ENCODE peak calls at places on chromosome 15, in seven cellular contexts. B is mesendoderm; Z is GM12878; D is cardiac fibroblast; T is effector memory CD4-positive, alpha-beta T cell; R is PC-3; L is kidney epithelial cell. A is an unnamed sample.

GRCh38 chr15:50880221-50880620 is 28.3 kb upstream of the AP4E1 start:
- DNase-seq in B (no peak), Z (no peak), D (no peak), T (no peak), R (no peak), L (no peak), A (no peak)

GRCh38 chr15:27704939-27705514 is 394.1 kb downstream of the OCA2 start:
- DNase-seq in B (no peak), Z (no peak), D (no peak), T (no peak), R (no peak), L (no peak), A (no peak)

GRCh38 chr15:58043192-58043903 is 22.2 kb downstream of the ALDH1A2 start:
- DNase-seq in B (peak), Z (no peak), D (peak), T (no peak), R (peak), L (no peak), A (peak)

GRCh38 chr15:96261575-96262034 is 68.9 kb upstream of the NR2F2 start:
- DNase-seq in B (no peak), Z (peak), D (no peak), T (no peak), R (no peak), L (no peak), A (no peak)

GRCh38 chr15:32796856-32797255 is 79.1 kb downstream of the GREM1 start:
- DNase-seq in B (no peak), Z (no peak), D (no peak), T (no peak), R (no peak), L (no peak), A (no peak)

GRCh38 chr15:75195766-75196241 is 5.9 kb upstream of the C15orf39 start:
- DNase-seq in B (no peak), Z (no peak), D (no peak), T (no peak), R (no peak), L (no peak), A (no peak)

GRCh38 chr15:43132830-43133428 is 457 bp upstream of the TMEM62 start:
- DNase-seq in B (no peak), Z (no peak), D (no peak), T (no peak), R (no peak), L (no peak), A (no peak)

GRCh38 chr15:72685925-72686794 is at the start of the genes BBS4 and HIGD2B:
- DNase-seq in B (peak), Z (peak), D (peak), T (peak), R (peak), L (peak), A (peak)

GRCh38 chr15:32677238-32677750 is 35.8 kb downstream of the SCG5 start:
- DNase-seq in B (no peak), Z (no peak), D (peak), T (no peak), R (no peak), L (no peak), A (peak)

GRCh38 chr15:78149805-78150751 is 916 bp downstream of the IDH3A start:
- DNase-seq in B (peak), Z (no peak), D (peak), T (no peak), R (peak), L (no peak), A (no peak)

GRCh38 chr15:99386429-99386828 is 135.1 kb downstream of the LRRC28 start:
- DNase-seq in B (no peak), Z (no peak), D (no peak), T (no peak), R (no peak), L (no peak), A (no peak)

DNA sequence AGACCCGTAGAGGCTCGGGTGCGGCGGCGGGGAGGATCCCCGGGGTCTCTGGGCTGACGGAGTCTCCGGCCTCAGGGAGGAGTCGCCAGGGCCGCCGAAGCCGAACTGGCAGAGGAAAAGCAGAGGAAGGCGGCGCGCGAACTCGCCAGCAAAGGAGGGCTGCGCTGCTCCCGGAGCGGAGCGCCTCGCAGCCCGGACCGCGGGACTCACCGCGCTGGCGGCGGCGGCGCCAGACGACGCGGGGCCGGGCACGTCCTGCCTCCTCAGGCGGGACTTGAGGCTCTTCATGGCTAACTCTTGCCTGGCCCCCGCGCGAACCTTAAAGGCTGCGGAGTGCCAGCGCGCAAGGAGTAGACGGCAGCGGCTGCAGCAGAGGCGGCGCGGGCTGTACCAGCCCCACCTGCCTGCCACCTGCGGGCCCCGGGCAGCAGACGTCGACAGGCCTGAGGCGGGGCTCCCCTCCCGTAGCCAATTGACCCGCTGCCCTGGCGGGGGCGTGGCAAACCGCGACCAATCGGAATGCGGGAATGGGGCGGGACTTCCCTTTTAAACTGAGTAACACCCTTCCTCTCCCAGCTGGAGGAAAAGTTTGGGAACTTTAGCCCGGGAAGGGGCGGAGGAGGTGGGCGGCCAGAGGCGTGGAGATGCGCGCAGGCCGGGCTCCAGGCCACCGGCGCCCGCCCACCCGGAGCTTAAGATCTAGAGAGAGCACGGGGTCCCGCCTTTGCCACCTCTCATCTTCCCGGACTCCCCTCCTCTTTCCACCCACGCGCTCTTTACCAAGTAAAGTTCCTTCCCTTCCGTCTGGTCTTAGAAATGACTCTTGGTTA is at the start of gene UACA:
- DNase-seq in B (peak), Z (peak), D (peak), T (peak), R (peak), L (peak), A (peak)
- H3K4me3 ChIP-seq in B (peak), Z (peak), D (peak), T (peak), R (peak), L (peak), A (peak)

GRCh38 chr15:35910227-35910626 is 364.3 kb upstream of the DPH6 start:
- DNase-seq in B (no peak), Z (no peak), D (no peak), T (no peak), R (no peak), L (no peak), A (no peak)
- H3K4me3 ChIP-seq in B (no peak), Z (no peak), D (no peak), T (no peak), R (no peak), L (no peak), A (no peak)

GRCh38 chr15:70704731-70705130 is 58.6 kb downstream of the UACA start:
- DNase-seq in B (no peak), Z (no peak), D (no peak), T (no peak), R (no peak), L (no peak), A (no peak)

GRCh38 chr15:70702584-70702983 is 60.8 kb downstream of the UACA start:
- DNase-seq in B (no peak), Z (no peak), D (no peak), T (no peak), R (no peak), L (no peak), A (no peak)

GRCh38 chr15:70703483-70703882 is 59.9 kb downstream of the UACA start:
- DNase-seq in B (peak), Z (no peak), D (peak), T (no peak), R (peak), L (no peak), A (peak)

GRCh38 chr15:70703066-70703465 is 60.3 kb downstream of the UACA start:
- DNase-seq in B (no peak), Z (no peak), D (no peak), T (no peak), R (no peak), L (no peak), A (no peak)

GRCh38 chr15:70704166-70704565 is 59.2 kb downstream of the UACA start:
- DNase-seq in B (no peak), Z (no peak), D (no peak), T (no peak), R (no peak), L (no peak), A (no peak)
- H3K4me3 ChIP-seq in B (no peak), Z (no peak), D (no peak), T (no peak), R (no peak), L (no peak), A (no peak)

GRCh38 chr15:40931300-40932142 is 2.4 kb downstream of the DLL4 start:
- DNase-seq in B (no peak), Z (no peak), D (no peak), T (no peak), R (no peak), L (no peak), A (no peak)
- H3K4me3 ChIP-seq in B (no peak), Z (no peak), D (no peak), T (no peak), R (peak), L (no peak), A (no peak)

GRCh38 chr15:59997070-59997701 is 6.9 kb upstream of the FOXB1 start:
- DNase-seq in B (peak), Z (no peak), D (no peak), T (no peak), R (peak), L (no peak), A (no peak)
- H3K4me3 ChIP-seq in B (no peak), Z (peak), D (no peak), T (peak), R (peak), L (no peak), A (no peak)

GRCh38 chr15:49242820-49243219 is 72.8 kb downstream of the GALK2 start:
- DNase-seq in B (peak), Z (no peak), D (peak), T (no peak), R (no peak), L (peak), A (peak)
- H3K4me3 ChIP-seq in B (no peak), Z (no peak), D (no peak), T (no peak), R (no peak), L (no peak), A (no peak)

DNA sequence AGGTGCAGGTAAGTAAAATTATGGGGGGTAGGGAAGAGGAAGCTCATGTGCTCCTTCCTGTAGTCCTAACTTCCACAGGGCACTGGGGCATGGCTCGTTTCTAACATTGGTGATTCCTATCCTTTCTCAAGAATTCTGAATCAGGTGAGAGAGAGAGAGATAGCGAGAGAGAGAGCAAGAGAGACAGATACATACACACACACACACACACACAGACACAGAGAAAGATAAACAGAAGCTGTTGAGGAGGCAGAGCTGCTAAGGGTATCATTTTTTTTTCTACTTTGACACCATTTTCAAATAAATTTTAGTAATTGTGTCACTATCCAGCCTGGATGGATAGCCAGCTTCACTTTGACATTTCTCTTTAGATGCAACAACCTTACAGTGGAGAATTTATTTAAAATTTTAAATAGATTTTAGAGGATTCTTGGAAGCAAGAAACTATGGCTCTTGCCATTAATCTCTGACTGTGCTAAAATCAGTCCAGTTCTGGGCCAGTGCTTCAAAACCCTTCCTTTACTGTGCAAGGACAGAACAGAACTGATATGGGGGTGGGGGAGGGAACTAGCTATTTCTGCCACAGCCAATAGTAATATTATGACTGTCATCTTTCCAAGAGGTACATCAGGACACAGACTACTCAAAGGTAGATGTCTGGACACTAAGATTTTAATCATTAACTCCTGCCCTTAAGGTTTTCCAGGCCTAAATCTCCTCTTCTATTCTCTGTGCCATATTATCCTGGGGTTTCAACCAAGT is 14.6 kb upstream of the RAMAC start:
- DNase-seq in B (no peak), Z (no peak), D (no peak), T (no peak), R (no peak), L (no peak), A (no peak)
- H3K4me3 ChIP-seq in B (no peak), Z (no peak), D (no peak), T (no peak), R (no peak), L (no peak), A (no peak)

DNA sequence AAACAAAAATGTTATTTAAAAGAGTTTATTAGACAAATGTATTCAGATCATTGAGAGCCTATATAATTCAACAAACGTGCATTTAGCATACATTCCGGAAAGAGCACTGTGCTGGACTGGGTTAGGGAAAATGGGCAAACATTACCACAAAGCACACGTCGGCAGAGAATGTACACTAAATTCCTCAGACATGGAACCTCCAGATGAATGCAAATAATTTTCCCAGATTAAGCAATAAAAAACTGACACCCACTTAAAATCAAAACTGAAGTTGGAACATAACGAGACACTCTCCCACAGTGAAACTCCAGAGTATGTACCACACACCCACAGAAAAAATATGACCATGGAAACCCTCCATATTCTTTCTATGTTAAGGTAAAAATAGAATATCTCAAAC is 4.8 kb downstream of the SECISBP2L start:
- DNase-seq in B (no peak), Z (no peak), D (peak), T (no peak), R (no peak), L (no peak), A (peak)
- H3K4me3 ChIP-seq in B (no peak), Z (no peak), D (no peak), T (no peak), R (no peak), L (no peak), A (no peak)

GRCh38 chr15:62927196-62927595 is 115.4 kb upstream of the TPM1 start:
- DNase-seq in B (no peak), Z (no peak), D (no peak), T (no peak), R (no peak), L (no peak), A (no peak)

GRCh38 chr15:62925875-62926274 is 116.7 kb upstream of the TPM1 start:
- DNase-seq in B (no peak), Z (no peak), D (no peak), T (no peak), R (no peak), L (no peak), A (no peak)

GRCh38 chr15:62931650-62932049 is 110.9 kb upstream of the TPM1 start:
- DNase-seq in B (no peak), Z (no peak), D (no peak), T (no peak), R (no peak), L (no peak), A (peak)

GRCh38 chr15:62928242-62928995 is 114.1 kb upstream of the TPM1 start:
- DNase-seq in B (peak), Z (no peak), D (peak), T (no peak), R (peak), L (peak), A (peak)

GRCh38 chr15:62928996-62929350 is 113.6 kb upstream of the TPM1 start:
- DNase-seq in B (peak), Z (no peak), D (peak), T (no peak), R (peak), L (peak), A (peak)
- H3K4me3 ChIP-seq in B (no peak), Z (no peak), D (no peak), T (no peak), R (no peak), L (no peak), A (no peak)